ENCODE peak calls at places on chromosomes 13 and 19, in eight cellular contexts. One of them, this sample, is unnamed.
A peak's percentile ranks its signal among the peaks of the same experiment; 100 is the strongest.

GRCh38 chr13:113643593-113643992 is 14.4 kb downstream of the ATP4B start:
- DNase-seq in astrocyte of the spinal cord: peak; percentile 48
- DNase-seq in GM03348: no peak
- DNase-seq in activated CD4-positive, alpha-beta T cell treated with anti-CD3 and anti-CD28 coated beads, Interleukin-2, amount 50 U/mL, for 1 hour: no peak
- DNase-seq in stimulated activated CD8-positive, alpha-beta memory T cell treated with anti-CD3 and anti-CD28 coated beads, Interleukin-4, amount 100 ng/mL, for 24 hours: no peak
- DNase-seq in HEK293T: no peak
- DNase-seq in GM04503: no peak
- DNase-seq in fibroblast of lung: no peak
- DNase-seq in this sample: no peak

GRCh38 chr13:95391785-95392184 is 90.5 kb upstream of the ABCC4 start:
- DNase-seq in activated CD4-positive, alpha-beta T cell treated with anti-CD3 and anti-CD28 coated beads, Interleukin-2, amount 50 U/mL, for 1 hour: no peak
- DNase-seq in HEK293T: no peak
- DNase-seq in astrocyte of the spinal cord: no peak
- DNase-seq in GM04503: no peak
- DNase-seq in fibroblast of lung: no peak
- DNase-seq in stimulated activated CD8-positive, alpha-beta memory T cell treated with anti-CD3 and anti-CD28 coated beads, Interleukin-4, amount 100 ng/mL, for 24 hours: no peak
- DNase-seq in GM03348: no peak
- DNase-seq in this sample: no peak

GRCh38 chr13:27559714-27560113 is 60.6 kb downstream of the LNX2 start:
- DNase-seq in activated CD4-positive, alpha-beta T cell treated with anti-CD3 and anti-CD28 coated beads, Interleukin-2, amount 50 U/mL, for 1 hour: no peak
- DNase-seq in fibroblast of lung: no peak
- DNase-seq in GM04503: no peak
- DNase-seq in HEK293T: no peak
- DNase-seq in stimulated activated CD8-positive, alpha-beta memory T cell treated with anti-CD3 and anti-CD28 coated beads, Interleukin-4, amount 100 ng/mL, for 24 hours: no peak
- DNase-seq in GM03348: no peak
- DNase-seq in astrocyte of the spinal cord: no peak
- DNase-seq in this sample: no peak

GRCh38 chr13:95779522-95779921 is 102.6 kb downstream of the DNAJC3 start:
- DNase-seq in activated CD4-positive, alpha-beta T cell treated with anti-CD3 and anti-CD28 coated beads, Interleukin-2, amount 50 U/mL, for 1 hour: no peak
- DNase-seq in fibroblast of lung: no peak
- DNase-seq in GM03348: no peak
- DNase-seq in HEK293T: no peak
- DNase-seq in GM04503: no peak
- DNase-seq in astrocyte of the spinal cord: no peak
- DNase-seq in stimulated activated CD8-positive, alpha-beta memory T cell treated with anti-CD3 and anti-CD28 coated beads, Interleukin-4, amount 100 ng/mL, for 24 hours: no peak
- DNase-seq in this sample: no peak

GRCh38 chr13:46899801-46900200 is 2.9 kb upstream of the HTR2A start:
- DNase-seq in GM03348: no peak
- DNase-seq in activated CD4-positive, alpha-beta T cell treated with anti-CD3 and anti-CD28 coated beads, Interleukin-2, amount 50 U/mL, for 1 hour: no peak
- DNase-seq in HEK293T: no peak
- DNase-seq in stimulated activated CD8-positive, alpha-beta memory T cell treated with anti-CD3 and anti-CD28 coated beads, Interleukin-4, amount 100 ng/mL, for 24 hours: no peak
- DNase-seq in astrocyte of the spinal cord: no peak
- DNase-seq in GM04503: no peak
- DNase-seq in fibroblast of lung: no peak
- DNase-seq in this sample: no peak

GRCh38 chr13:113495494-113496251 is 5.2 kb upstream of the DCUN1D2 start:
- DNase-seq in fibroblast of lung: peak; percentile 42
- DNase-seq in GM04503: no peak
- DNase-seq in activated CD4-positive, alpha-beta T cell treated with anti-CD3 and anti-CD28 coated beads, Interleukin-2, amount 50 U/mL, for 1 hour: no peak
- DNase-seq in stimulated activated CD8-positive, alpha-beta memory T cell treated with anti-CD3 and anti-CD28 coated beads, Interleukin-4, amount 100 ng/mL, for 24 hours: no peak
- DNase-seq in HEK293T: no peak
- DNase-seq in astrocyte of the spinal cord: peak; percentile 19
- DNase-seq in GM03348: no peak
- DNase-seq in this sample: no peak

GRCh38 chr19:5166262-5166661 is 174.3 kb downstream of the PTPRS start:
- DNase-seq in astrocyte of the spinal cord: peak; percentile 49
- DNase-seq in GM04503: peak; percentile 65
- DNase-seq in fibroblast of lung: peak; percentile 42
- DNase-seq in GM03348: peak; percentile 54
- DNase-seq in activated CD4-positive, alpha-beta T cell treated with anti-CD3 and anti-CD28 coated beads, Interleukin-2, amount 50 U/mL, for 1 hour: no peak
- DNase-seq in stimulated activated CD8-positive, alpha-beta memory T cell treated with anti-CD3 and anti-CD28 coated beads, Interleukin-4, amount 100 ng/mL, for 24 hours: no peak
- DNase-seq in HEK293T: no peak
- DNase-seq in this sample: no peak

GRCh38 chr19:46574533-46574932 is 26.6 kb upstream of the CALM3 start:
- DNase-seq in GM03348: no peak
- DNase-seq in fibroblast of lung: no peak
- DNase-seq in stimulated activated CD8-positive, alpha-beta memory T cell treated with anti-CD3 and anti-CD28 coated beads, Interleukin-4, amount 100 ng/mL, for 24 hours: peak; percentile 32
- DNase-seq in astrocyte of the spinal cord: no peak
- DNase-seq in GM04503: no peak
- DNase-seq in HEK293T: no peak
- DNase-seq in activated CD4-positive, alpha-beta T cell treated with anti-CD3 and anti-CD28 coated beads, Interleukin-2, amount 50 U/mL, for 1 hour: peak; percentile 37
- DNase-seq in this sample: no peak

GRCh38 chr19:56877069-56877715 is 36.7 kb upstream of the PEG3 start:
- DNase-seq in HEK293T: no peak
- DNase-seq in GM03348: no peak
- DNase-seq in activated CD4-positive, alpha-beta T cell treated with anti-CD3 and anti-CD28 coated beads, Interleukin-2, amount 50 U/mL, for 1 hour: no peak
- DNase-seq in stimulated activated CD8-positive, alpha-beta memory T cell treated with anti-CD3 and anti-CD28 coated beads, Interleukin-4, amount 100 ng/mL, for 24 hours: no peak
- DNase-seq in fibroblast of lung: no peak
- DNase-seq in GM04503: no peak
- DNase-seq in astrocyte of the spinal cord: no peak
- DNase-seq in this sample: no peak

GRCh38 chr13:40982772-40983171 is 36.3 kb downstream of the ELF1 start:
- DNase-seq in stimulated activated CD8-positive, alpha-beta memory T cell treated with anti-CD3 and anti-CD28 coated beads, Interleukin-4, amount 100 ng/mL, for 24 hours: peak; percentile 17
- DNase-seq in astrocyte of the spinal cord: peak; percentile 73
- DNase-seq in GM04503: no peak
- DNase-seq in HEK293T: peak; percentile 20
- DNase-seq in GM03348: no peak
- DNase-seq in activated CD4-positive, alpha-beta T cell treated with anti-CD3 and anti-CD28 coated beads, Interleukin-2, amount 50 U/mL, for 1 hour: no peak
- DNase-seq in fibroblast of lung: peak; percentile 59
- DNase-seq in this sample: no peak

GRCh38 chr19:40799558-40800338 is 757 bp downstream of the EGLN2 start:
- DNase-seq in astrocyte of the spinal cord: no peak
- DNase-seq in stimulated activated CD8-positive, alpha-beta memory T cell treated with anti-CD3 and anti-CD28 coated beads, Interleukin-4, amount 100 ng/mL, for 24 hours: no peak
- DNase-seq in HEK293T: peak; percentile 33
- DNase-seq in fibroblast of lung: no peak
- DNase-seq in GM03348: peak; percentile 70
- DNase-seq in GM04503: no peak
- DNase-seq in activated CD4-positive, alpha-beta T cell treated with anti-CD3 and anti-CD28 coated beads, Interleukin-2, amount 50 U/mL, for 1 hour: no peak
- DNase-seq in this sample: peak; percentile 43

GRCh38 chr13:73222627-73223026 is 163.8 kb downstream of the KLF5 start:
- DNase-seq in activated CD4-positive, alpha-beta T cell treated with anti-CD3 and anti-CD28 coated beads, Interleukin-2, amount 50 U/mL, for 1 hour: no peak
- DNase-seq in GM04503: no peak
- DNase-seq in fibroblast of lung: no peak
- DNase-seq in GM03348: no peak
- DNase-seq in HEK293T: no peak
- DNase-seq in stimulated activated CD8-positive, alpha-beta memory T cell treated with anti-CD3 and anti-CD28 coated beads, Interleukin-4, amount 100 ng/mL, for 24 hours: no peak
- DNase-seq in astrocyte of the spinal cord: no peak
- DNase-seq in this sample: no peak

This sample was measured in GM19239.